ENCODE peak calls at places on chromosomes 7 and 10, in six cellular contexts. One of them, this sample, is unnamed. For H3K27me3, the result is how much of the 10 kb centered on the place peaks cover.

GRCh38 chr7:11648980-11649379 is 183.0 kb downstream of the THSD7A start:
- DNase-seq in GM12878: no peak
- DNase-seq in SK-N-SH: no peak
- DNase-seq in HepG2: no peak
- DNase-seq in H1: no peak
- DNase-seq in K562: no peak
- DNase-seq in this sample: no peak

GRCh38 chr7:151782598-151783448 is 94.1 kb downstream of the PRKAG2 start:
- DNase-seq in H1: peak
- DNase-seq in GM12878: no peak
- DNase-seq in K562: peak
- DNase-seq in HepG2: peak
- DNase-seq in SK-N-SH: peak
- DNase-seq in this sample: peak

GRCh38 chr7:155002411-155003214 is at the start of gene PAXIP1:
- DNase-seq in H1: peak
- DNase-seq in HepG2: peak
- DNase-seq in GM12878: no peak
- DNase-seq in K562: peak
- DNase-seq in SK-N-SH: peak
- DNase-seq in this sample: peak

GRCh38 chr7:1087952-1088920 is at the start of gene GPER1:
- DNase-seq in H1: peak
- DNase-seq in HepG2: peak
- DNase-seq in SK-N-SH: peak
- DNase-seq in K562: no peak
- DNase-seq in GM12878: no peak
- DNase-seq in this sample: no peak

GRCh38 chr7:77335581-77335980 is 80.6 kb downstream of the GSAP start:
- DNase-seq in SK-N-SH: no peak
- DNase-seq in GM12878: no peak
- DNase-seq in HepG2: no peak
- DNase-seq in H1: no peak
- DNase-seq in K562: no peak
- DNase-seq in this sample: no peak

GRCh38 chr10:131187886-131188285 is 123.6 kb downstream of the TCERG1L start:
- DNase-seq in H1: no peak
- DNase-seq in SK-N-SH: no peak
- DNase-seq in HepG2: no peak
- DNase-seq in GM12878: no peak
- DNase-seq in K562: no peak
- DNase-seq in this sample: no peak

GRCh38 chr7:150451097-150451793 is 815 bp downstream of the GIMAP8 start:
- DNase-seq in H1: no peak
- DNase-seq in HepG2: no peak
- DNase-seq in SK-N-SH: no peak
- DNase-seq in K562: no peak
- DNase-seq in GM12878: peak
- DNase-seq in this sample: no peak

GRCh38 chr10:105974803-105975456 is 1189.6 kb downstream of the SORCS1 start:
- DNase-seq in GM12878: no peak
- DNase-seq in K562: no peak
- DNase-seq in HepG2: no peak
- DNase-seq in SK-N-SH: no peak
- DNase-seq in H1: no peak
- DNase-seq in this sample: no peak

DNA sequence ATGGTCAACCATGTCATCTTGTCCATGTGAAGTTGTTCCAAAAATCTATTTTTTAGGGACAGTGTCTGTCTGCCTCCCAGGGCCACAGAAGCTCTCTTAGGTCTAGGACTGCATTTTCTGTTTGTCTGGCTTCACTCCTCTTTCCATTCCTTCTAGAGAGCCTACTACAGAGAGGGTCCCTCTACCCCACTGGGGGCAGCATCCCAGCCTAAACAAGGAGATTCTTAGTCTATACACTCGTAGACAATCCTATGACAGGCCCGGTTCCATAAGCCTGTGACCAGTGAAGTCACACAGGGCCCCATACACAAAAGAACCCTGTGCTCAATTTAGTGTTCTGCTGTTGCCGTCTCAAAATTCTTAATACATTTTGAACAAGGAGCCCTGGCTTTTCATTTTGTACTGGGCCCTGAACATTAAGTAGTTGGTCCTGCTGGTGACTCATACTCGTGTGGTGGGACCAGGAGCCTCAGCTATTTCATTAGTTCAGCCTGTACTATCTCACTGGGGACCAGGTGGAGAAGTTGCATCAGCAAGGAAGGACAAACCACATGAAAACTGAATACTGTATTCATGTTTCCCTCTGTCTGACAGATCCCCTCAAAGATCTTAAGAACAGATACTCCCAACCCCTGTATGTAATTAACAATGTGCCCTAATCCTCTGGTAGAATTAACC is 23.5 kb upstream of the FAM180A start:
- DNase-seq in SK-N-SH: no peak
- DNase-seq in HepG2: no peak
- DNase-seq in GM12878: no peak
- DNase-seq in H1: no peak
- DNase-seq in K562: no peak
- DNase-seq in this sample: peak
- TF ChIP-seq GABPA in SK-N-SH: no peak
- TF ChIP-seq GABPA in HepG2: no peak
- TF ChIP-seq GABPA in GM12878: no peak
- TF ChIP-seq GABPA in H1: no peak
- TF ChIP-seq GABPA in K562: no peak
- TF ChIP-seq GABPA in this sample: no peak

GRCh38 chr7:128204455-128204854 is 36.6 kb upstream of the LEP start:
- DNase-seq in HepG2: no peak
- DNase-seq in K562: peak
- DNase-seq in H1: peak
- DNase-seq in SK-N-SH: no peak
- DNase-seq in GM12878: no peak
- DNase-seq in this sample: no peak

GRCh38 chr7:128206017-128206746 is 34.9 kb upstream of the LEP start:
- DNase-seq in SK-N-SH: no peak
- DNase-seq in HepG2: no peak
- DNase-seq in GM12878: no peak
- DNase-seq in H1: peak
- DNase-seq in K562: no peak
- DNase-seq in this sample: no peak

GRCh38 chr7:128206747-128207500 is 34.2 kb upstream of the LEP start:
- DNase-seq in K562: no peak
- DNase-seq in H1: no peak
- DNase-seq in GM12878: no peak
- DNase-seq in HepG2: no peak
- DNase-seq in SK-N-SH: no peak
- DNase-seq in this sample: no peak

GRCh38 chr7:128203710-128204214 is 37.3 kb upstream of the LEP start:
- DNase-seq in SK-N-SH: no peak
- DNase-seq in K562: no peak
- DNase-seq in GM12878: no peak
- DNase-seq in H1: no peak
- DNase-seq in HepG2: no peak
- DNase-seq in this sample: no peak

DNA sequence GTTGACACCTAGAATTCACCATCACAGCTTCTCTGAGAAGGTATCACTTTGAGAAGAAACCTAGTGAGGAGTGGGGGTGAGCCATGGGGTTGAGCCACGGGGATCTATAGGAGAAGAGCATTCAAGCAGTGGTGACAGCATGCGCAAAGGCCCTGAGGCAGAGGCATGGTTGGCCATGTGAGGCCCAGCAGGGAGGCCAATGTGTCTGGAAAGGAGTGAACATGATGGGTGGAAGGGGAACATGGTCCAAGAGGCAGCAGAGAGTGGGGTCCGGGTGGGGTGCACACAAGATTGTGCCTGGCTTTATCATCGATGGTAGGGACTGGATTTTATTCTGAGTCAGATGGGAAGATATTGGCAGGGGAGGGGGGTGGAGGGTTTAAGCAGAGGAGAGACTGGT is 36.0 kb upstream of the LEP start:
- DNase-seq in K562: no peak
- DNase-seq in SK-N-SH: no peak
- DNase-seq in H1: peak
- DNase-seq in HepG2: no peak
- DNase-seq in GM12878: no peak
- DNase-seq in this sample: no peak
- H3K27me3 ChIP-seq in K562: under half
- H3K27me3 ChIP-seq in SK-N-SH: under half
- H3K27me3 ChIP-seq in H1: under half
- H3K27me3 ChIP-seq in HepG2: half or more
- H3K27me3 ChIP-seq in GM12878: under half
- H3K27me3 ChIP-seq in this sample: under half

DNA sequence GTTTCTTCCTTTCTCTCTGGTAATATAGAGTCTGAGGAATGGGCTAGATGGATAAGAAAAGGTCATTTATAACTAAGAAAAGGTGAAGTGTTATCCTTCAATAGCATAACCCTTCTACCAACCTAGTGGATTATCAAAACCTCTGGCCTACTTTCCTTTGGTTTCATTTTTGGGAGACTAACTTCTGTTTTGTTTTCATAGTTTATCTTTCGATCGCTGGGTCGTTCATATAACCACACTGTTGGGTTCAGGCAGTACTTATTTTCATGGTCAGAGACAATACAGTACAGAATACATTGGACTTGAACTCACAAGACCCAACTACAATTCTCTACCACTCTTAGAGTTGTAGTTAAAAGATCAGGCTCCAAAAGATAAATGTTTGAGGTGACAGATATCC is 86.5 kb downstream of the UBE2H start:
- DNase-seq in SK-N-SH: no peak
- DNase-seq in GM12878: no peak
- DNase-seq in K562: no peak
- DNase-seq in H1: no peak
- DNase-seq in HepG2: no peak
- DNase-seq in this sample: no peak
- H3K4me3 ChIP-seq in SK-N-SH: no peak
- H3K4me3 ChIP-seq in GM12878: no peak
- H3K4me3 ChIP-seq in K562: no peak
- H3K4me3 ChIP-seq in H1: no peak
- H3K4me3 ChIP-seq in HepG2: no peak
- H3K4me3 ChIP-seq in this sample: no peak

GRCh38 chr10:11975795-11976194 is 66.8 kb downstream of the UPF2 start:
- DNase-seq in GM12878: no peak
- DNase-seq in HepG2: no peak
- DNase-seq in SK-N-SH: no peak
- DNase-seq in K562: no peak
- DNase-seq in H1: no peak
- DNase-seq in this sample: no peak
- TF ChIP-seq GABPA in GM12878: no peak
- TF ChIP-seq GABPA in HepG2: no peak
- TF ChIP-seq GABPA in SK-N-SH: no peak
- TF ChIP-seq GABPA in K562: no peak
- TF ChIP-seq GABPA in H1: no peak
- TF ChIP-seq GABPA in this sample: no peak

GRCh38 chr10:77282163-77282562 is 355.4 kb downstream of the KCNMA1 start:
- DNase-seq in HepG2: no peak
- DNase-seq in K562: no peak
- DNase-seq in H1: no peak
- DNase-seq in GM12878: no peak
- DNase-seq in SK-N-SH: no peak
- DNase-seq in this sample: no peak

GRCh38 chr10:77283326-77283725 is 354.3 kb downstream of the KCNMA1 start:
- DNase-seq in H1: no peak
- DNase-seq in GM12878: no peak
- DNase-seq in K562: no peak
- DNase-seq in HepG2: no peak
- DNase-seq in SK-N-SH: no peak
- DNase-seq in this sample: no peak

GRCh38 chr10:77286851-77287250 is 350.8 kb downstream of the KCNMA1 start:
- DNase-seq in HepG2: no peak
- DNase-seq in SK-N-SH: no peak
- DNase-seq in GM12878: no peak
- DNase-seq in K562: no peak
- DNase-seq in H1: no peak
- DNase-seq in this sample: no peak

GRCh38 chr10:77285529-77286182 is 352.0 kb downstream of the KCNMA1 start:
- DNase-seq in HepG2: no peak
- DNase-seq in H1: no peak
- DNase-seq in GM12878: no peak
- DNase-seq in K562: no peak
- DNase-seq in SK-N-SH: no peak
- DNase-seq in this sample: no peak

GRCh38 chr10:77284797-77285196 is 352.8 kb downstream of the KCNMA1 start:
- DNase-seq in K562: no peak
- DNase-seq in SK-N-SH: no peak
- DNase-seq in GM12878: no peak
- DNase-seq in HepG2: no peak
- DNase-seq in H1: no peak
- DNase-seq in this sample: no peak
- H3K27me3 ChIP-seq in K562: under half
- H3K27me3 ChIP-seq in SK-N-SH: under half
- H3K27me3 ChIP-seq in GM12878: under half
- H3K27me3 ChIP-seq in HepG2: under half
- H3K27me3 ChIP-seq in H1: under half
- H3K27me3 ChIP-seq in this sample: under half

GRCh38 chr7:95772298-95772770 is at the start of gene DYNC1I1:
- DNase-seq in SK-N-SH: peak
- DNase-seq in HepG2: peak
- DNase-seq in K562: peak
- DNase-seq in H1: no peak
- DNase-seq in GM12878: no peak
- DNase-seq in this sample: peak

GRCh38 chr7:95776561-95777185 is 4.3 kb downstream of the DYNC1I1 start:
- DNase-seq in H1: no peak
- DNase-seq in SK-N-SH: no peak
- DNase-seq in K562: no peak
- DNase-seq in GM12878: no peak
- DNase-seq in HepG2: no peak
- DNase-seq in this sample: no peak

GRCh38 chr7:95777266-95777665 is 4.9 kb downstream of the DYNC1I1 start:
- DNase-seq in SK-N-SH: no peak
- DNase-seq in H1: no peak
- DNase-seq in HepG2: no peak
- DNase-seq in GM12878: no peak
- DNase-seq in K562: no peak
- DNase-seq in this sample: no peak

GRCh38 chr7:95772771-95773581 is 622 bp downstream of the DYNC1I1 start:
- DNase-seq in GM12878: no peak
- DNase-seq in SK-N-SH: no peak
- DNase-seq in K562: no peak
- DNase-seq in HepG2: no peak
- DNase-seq in H1: peak
- DNase-seq in this sample: no peak
- H3K4me3 ChIP-seq in GM12878: no peak
- H3K4me3 ChIP-seq in SK-N-SH: peak
- H3K4me3 ChIP-seq in K562: peak
- H3K4me3 ChIP-seq in HepG2: peak
- H3K4me3 ChIP-seq in H1: peak
- H3K4me3 ChIP-seq in this sample: peak

DNA sequence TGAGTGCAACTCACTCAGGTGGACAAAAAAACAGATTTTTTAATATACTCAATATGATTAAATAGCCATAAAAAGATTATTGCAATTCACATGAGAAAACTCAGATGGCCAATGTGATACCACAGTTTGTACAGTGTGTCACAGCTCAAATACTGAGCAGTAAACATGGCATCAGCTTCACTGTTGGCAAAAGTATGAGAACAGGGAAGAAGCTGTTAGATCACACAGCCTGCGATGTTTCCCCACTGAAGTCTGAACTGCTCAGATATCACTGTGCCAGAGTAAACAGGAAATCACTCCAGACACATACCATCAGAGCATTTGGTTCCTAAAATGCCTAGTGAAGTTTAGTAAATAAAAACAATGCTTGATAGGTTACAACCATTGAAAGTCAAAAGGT is 347.8 kb downstream of the ETV1 start:
- DNase-seq in HepG2: no peak
- DNase-seq in H1: no peak
- DNase-seq in GM12878: no peak
- DNase-seq in K562: no peak
- DNase-seq in SK-N-SH: no peak
- DNase-seq in this sample: no peak
- TF ChIP-seq GABPA in HepG2: no peak
- TF ChIP-seq GABPA in H1: no peak
- TF ChIP-seq GABPA in GM12878: no peak
- TF ChIP-seq GABPA in K562: no peak
- TF ChIP-seq GABPA in SK-N-SH: no peak
- TF ChIP-seq GABPA in this sample: no peak

This sample was measured in HL-60.